ENCODE peak calls at places on chromosome 17, in seven cellular contexts. One of them, this sample, is unnamed. For H3K4me1, the result is how much of the 10 kb centered on the place peaks cover.

GRCh38 chr17:55622547-55622946 is 100.1 kb downstream of the TMEM100 start:
- DNase-seq in transverse colon: no peak
- DNase-seq in mucosa of descending colon: no peak
- DNase-seq in right lobe of liver: no peak
- DNase-seq in cardiac muscle cell: no peak
- DNase-seq in PC-9: no peak
- DNase-seq in ovary: no peak
- DNase-seq in this sample: no peak

GRCh38 chr17:45584092-45585036 is 93.8 kb upstream of the PLEKHM1 start:
- DNase-seq in PC-9: peak
- DNase-seq in cardiac muscle cell: peak
- DNase-seq in ovary: peak
- DNase-seq in mucosa of descending colon: peak
- DNase-seq in transverse colon: peak
- DNase-seq in right lobe of liver: peak
- DNase-seq in this sample: peak

GRCh38 chr17:15233971-15234370 is 31.2 kb downstream of the PMP22 start:
- DNase-seq in transverse colon: no peak
- DNase-seq in ovary: no peak
- DNase-seq in PC-9: no peak
- DNase-seq in mucosa of descending colon: no peak
- DNase-seq in right lobe of liver: no peak
- DNase-seq in cardiac muscle cell: no peak
- DNase-seq in this sample: no peak

GRCh38 chr17:9937164-9937835 is 32.2 kb upstream of the RCVRN start:
- DNase-seq in cardiac muscle cell: no peak
- DNase-seq in PC-9: no peak
- DNase-seq in mucosa of descending colon: no peak
- DNase-seq in ovary: no peak
- DNase-seq in transverse colon: peak
- DNase-seq in right lobe of liver: peak
- DNase-seq in this sample: peak

GRCh38 chr17:47730681-47731080 is 2.4 kb upstream of the TBX21 start:
- DNase-seq in cardiac muscle cell: no peak
- DNase-seq in right lobe of liver: no peak
- DNase-seq in transverse colon: no peak
- DNase-seq in PC-9: no peak
- DNase-seq in mucosa of descending colon: peak
- DNase-seq in ovary: no peak
- DNase-seq in this sample: no peak

GRCh38 chr17:1158879-1159278 is 20.9 kb downstream of the ABR start:
- DNase-seq in PC-9: no peak
- DNase-seq in cardiac muscle cell: no peak
- DNase-seq in ovary: no peak
- DNase-seq in mucosa of descending colon: no peak
- DNase-seq in right lobe of liver: no peak
- DNase-seq in transverse colon: no peak
- DNase-seq in this sample: no peak

GRCh38 chr17:1275962-1276736 is 3.3 kb upstream of the TRARG1 start:
- DNase-seq in ovary: peak
- DNase-seq in mucosa of descending colon: no peak
- DNase-seq in cardiac muscle cell: peak
- DNase-seq in transverse colon: peak
- DNase-seq in right lobe of liver: peak
- DNase-seq in PC-9: peak
- DNase-seq in this sample: peak

GRCh38 chr17:66915204-66915611 is 49.3 kb upstream of the CACNG4 start:
- DNase-seq in ovary: no peak
- DNase-seq in right lobe of liver: no peak
- DNase-seq in mucosa of descending colon: peak
- DNase-seq in transverse colon: peak
- DNase-seq in PC-9: peak
- DNase-seq in cardiac muscle cell: no peak
- DNase-seq in this sample: no peak

GRCh38 chr17:29138991-29139682 is 41.1 kb downstream of the MYO18A start:
- DNase-seq in cardiac muscle cell: no peak
- DNase-seq in mucosa of descending colon: peak
- DNase-seq in PC-9: peak
- DNase-seq in transverse colon: peak
- DNase-seq in right lobe of liver: peak
- DNase-seq in ovary: no peak
- DNase-seq in this sample: no peak

GRCh38 chr17:77312786-77313599 is 172.2 kb downstream of the SEC14L1 start:
- DNase-seq in right lobe of liver: peak
- DNase-seq in cardiac muscle cell: no peak
- DNase-seq in PC-9: no peak
- DNase-seq in mucosa of descending colon: peak
- DNase-seq in ovary: peak
- DNase-seq in transverse colon: peak
- DNase-seq in this sample: peak

GRCh38 chr17:36861531-36861930 is 75.7 kb upstream of the LHX1 start:
- DNase-seq in cardiac muscle cell: no peak
- DNase-seq in transverse colon: no peak
- DNase-seq in ovary: no peak
- DNase-seq in mucosa of descending colon: no peak
- DNase-seq in right lobe of liver: no peak
- DNase-seq in PC-9: no peak
- DNase-seq in this sample: no peak

GRCh38 chr17:61415374-61416210 is 15.9 kb downstream of the TBX2 start:
- DNase-seq in cardiac muscle cell: no peak
- DNase-seq in ovary: no peak
- DNase-seq in right lobe of liver: no peak
- DNase-seq in transverse colon: no peak
- DNase-seq in PC-9: no peak
- DNase-seq in mucosa of descending colon: no peak
- DNase-seq in this sample: peak

GRCh38 chr17:1643999-1644492 is 1.5 kb downstream of the SCARF1 start:
- DNase-seq in cardiac muscle cell: no peak
- DNase-seq in ovary: no peak
- DNase-seq in right lobe of liver: no peak
- DNase-seq in mucosa of descending colon: no peak
- DNase-seq in PC-9: peak
- DNase-seq in transverse colon: no peak
- DNase-seq in this sample: no peak

GRCh38 chr17:1331708-1332107 is 52.2 kb downstream of the TRARG1 start:
- DNase-seq in mucosa of descending colon: no peak
- DNase-seq in transverse colon: no peak
- DNase-seq in cardiac muscle cell: peak
- DNase-seq in ovary: no peak
- DNase-seq in PC-9: no peak
- DNase-seq in right lobe of liver: no peak
- DNase-seq in this sample: no peak

GRCh38 chr17:16349461-16349860 is 3.8 kb downstream of the CENPV start:
- DNase-seq in transverse colon: no peak
- DNase-seq in ovary: no peak
- DNase-seq in mucosa of descending colon: no peak
- DNase-seq in right lobe of liver: no peak
- DNase-seq in cardiac muscle cell: no peak
- DNase-seq in PC-9: no peak
- DNase-seq in this sample: no peak

GRCh38 chr17:9862191-9862590 is 36.5 kb downstream of the GLP2R start:
- DNase-seq in cardiac muscle cell: no peak
- DNase-seq in transverse colon: no peak
- DNase-seq in PC-9: no peak
- DNase-seq in right lobe of liver: no peak
- DNase-seq in mucosa of descending colon: no peak
- DNase-seq in ovary: no peak
- DNase-seq in this sample: peak

GRCh38 chr17:16304832-16305231 is 48.4 kb downstream of the CENPV start:
- DNase-seq in ovary: no peak
- DNase-seq in right lobe of liver: no peak
- DNase-seq in transverse colon: no peak
- DNase-seq in cardiac muscle cell: peak
- DNase-seq in PC-9: peak
- DNase-seq in mucosa of descending colon: no peak
- DNase-seq in this sample: peak

GRCh38 chr17:41278176-41278955 is 2.9 kb downstream of the KRTAP9-7 start:
- DNase-seq in mucosa of descending colon: no peak
- DNase-seq in cardiac muscle cell: no peak
- DNase-seq in ovary: no peak
- DNase-seq in PC-9: no peak
- DNase-seq in transverse colon: no peak
- DNase-seq in right lobe of liver: no peak
- DNase-seq in this sample: no peak

DNA sequence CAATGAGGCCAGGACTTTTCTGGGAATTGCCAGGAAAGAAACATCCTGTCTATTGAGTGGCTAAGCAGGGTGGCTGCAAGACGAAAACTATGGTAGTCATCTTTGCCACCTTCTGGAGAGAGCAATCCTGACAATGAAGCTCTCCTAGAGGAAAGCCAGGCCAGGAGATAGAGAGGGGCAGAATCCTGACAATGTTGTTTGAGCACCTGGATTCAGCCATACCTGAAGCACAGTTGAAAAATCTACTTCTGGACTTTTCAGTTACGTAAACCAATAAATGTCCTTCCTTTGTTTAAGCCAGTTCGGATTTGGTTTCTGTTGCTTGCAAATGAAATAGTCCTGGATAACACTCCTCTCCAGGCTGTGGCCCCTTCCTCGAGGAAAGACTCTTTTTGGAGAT is 9.4 kb downstream of the P2RX1 start:
- DNase-seq in PC-9: no peak
- DNase-seq in mucosa of descending colon: no peak
- DNase-seq in transverse colon: no peak
- DNase-seq in right lobe of liver: no peak
- DNase-seq in cardiac muscle cell: no peak
- DNase-seq in ovary: no peak
- DNase-seq in this sample: no peak
- H3K4me1 ChIP-seq in PC-9: under half
- H3K4me1 ChIP-seq in mucosa of descending colon: under half
- H3K4me1 ChIP-seq in transverse colon: under half
- H3K4me1 ChIP-seq in right lobe of liver: under half
- H3K4me1 ChIP-seq in cardiac muscle cell: under half
- H3K4me1 ChIP-seq in ovary: under half
- H3K4me1 ChIP-seq in this sample: under half

GRCh38 chr17:17933775-17934174 is 38.4 kb downstream of the TOM1L2 start:
- DNase-seq in right lobe of liver: no peak
- DNase-seq in transverse colon: no peak
- DNase-seq in ovary: no peak
- DNase-seq in PC-9: no peak
- DNase-seq in cardiac muscle cell: no peak
- DNase-seq in mucosa of descending colon: no peak
- DNase-seq in this sample: peak

GRCh38 chr17:17935321-17936271 is 36.6 kb downstream of the TOM1L2 start:
- DNase-seq in ovary: no peak
- DNase-seq in PC-9: peak
- DNase-seq in cardiac muscle cell: no peak
- DNase-seq in transverse colon: peak
- DNase-seq in right lobe of liver: no peak
- DNase-seq in mucosa of descending colon: no peak
- DNase-seq in this sample: peak

GRCh38 chr17:17934796-17935195 is 37.4 kb downstream of the TOM1L2 start:
- DNase-seq in cardiac muscle cell: no peak
- DNase-seq in ovary: no peak
- DNase-seq in right lobe of liver: no peak
- DNase-seq in PC-9: no peak
- DNase-seq in mucosa of descending colon: no peak
- DNase-seq in transverse colon: no peak
- DNase-seq in this sample: peak

GRCh38 chr17:17931159-17931558 is 41.0 kb downstream of the TOM1L2 start:
- DNase-seq in PC-9: no peak
- DNase-seq in ovary: no peak
- DNase-seq in cardiac muscle cell: no peak
- DNase-seq in right lobe of liver: no peak
- DNase-seq in mucosa of descending colon: no peak
- DNase-seq in transverse colon: no peak
- DNase-seq in this sample: no peak

DNA sequence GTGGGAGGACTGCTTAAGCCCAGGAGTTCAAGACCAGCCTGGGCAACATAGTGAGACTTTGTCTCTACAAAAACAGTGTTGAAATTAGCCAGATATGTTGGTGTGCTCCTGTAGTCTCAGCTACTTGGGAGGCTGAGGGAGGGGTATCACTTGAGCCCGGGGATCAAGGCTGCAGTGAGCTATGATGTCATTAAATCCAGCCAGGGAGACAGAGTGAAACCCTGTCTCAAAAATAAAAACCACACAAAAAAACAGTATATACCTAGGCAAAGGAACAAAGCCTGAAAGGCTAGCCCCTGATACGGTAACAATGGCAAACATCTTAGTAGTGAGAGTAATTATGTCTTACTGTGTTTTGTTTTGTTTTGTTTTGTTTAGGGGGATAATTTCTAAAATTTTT is 38.0 kb downstream of the TOM1L2 start:
- DNase-seq in PC-9: no peak
- DNase-seq in mucosa of descending colon: no peak
- DNase-seq in cardiac muscle cell: no peak
- DNase-seq in transverse colon: no peak
- DNase-seq in ovary: no peak
- DNase-seq in right lobe of liver: no peak
- DNase-seq in this sample: no peak
- H3K4me1 ChIP-seq in PC-9: under half
- H3K4me1 ChIP-seq in mucosa of descending colon: under half
- H3K4me1 ChIP-seq in cardiac muscle cell: under half
- H3K4me1 ChIP-seq in transverse colon: half or more
- H3K4me1 ChIP-seq in ovary: under half
- H3K4me1 ChIP-seq in right lobe of liver: under half
- H3K4me1 ChIP-seq in this sample: under half

DNA sequence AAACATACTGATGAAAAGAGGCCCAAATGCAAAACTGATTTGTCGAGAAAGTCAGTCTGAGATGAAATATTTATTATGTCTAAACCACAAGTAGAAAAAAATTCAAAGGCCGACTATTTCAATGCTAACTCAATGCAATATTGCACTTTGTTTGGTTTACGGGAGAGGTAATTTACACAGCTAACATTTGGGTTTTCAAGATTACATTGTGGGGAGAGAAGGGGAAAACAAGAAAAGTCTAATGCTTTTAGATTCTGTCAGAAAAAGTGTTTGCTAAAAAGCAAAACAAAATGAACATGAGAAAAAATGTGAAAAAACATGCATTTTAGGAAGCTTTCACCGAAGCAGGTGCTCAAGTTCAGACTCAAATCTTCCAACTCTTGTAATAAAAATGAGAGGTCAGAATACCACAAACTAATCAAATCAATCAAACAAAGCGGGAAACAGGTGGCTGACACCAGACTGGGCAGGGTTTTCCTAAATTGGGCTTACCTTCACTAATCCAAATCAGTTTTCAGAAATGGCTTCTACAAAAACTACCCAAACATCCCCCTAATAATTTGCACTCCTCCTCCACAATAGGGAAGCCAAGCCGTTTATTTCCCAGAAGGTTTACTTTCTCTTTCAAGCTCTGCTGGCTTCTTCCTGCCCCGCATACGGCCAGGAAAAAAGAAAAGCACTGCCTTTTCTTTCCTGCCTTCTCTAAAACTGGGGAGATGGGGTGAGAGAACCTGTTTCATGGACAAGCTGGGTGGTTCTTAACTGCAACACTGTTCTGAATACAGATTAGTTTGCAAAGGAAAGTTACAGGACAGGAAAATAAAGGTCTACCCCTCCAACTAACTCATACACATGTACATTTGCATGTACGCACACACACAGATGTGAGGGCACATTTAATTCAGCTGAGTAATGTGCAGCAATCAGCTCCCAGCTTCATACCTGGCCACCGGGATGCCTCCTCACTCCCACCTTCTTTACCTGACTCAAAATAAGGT is 9.3 kb downstream of the STAT3 start:
- DNase-seq in ovary: no peak
- DNase-seq in right lobe of liver: no peak
- DNase-seq in mucosa of descending colon: no peak
- DNase-seq in transverse colon: peak
- DNase-seq in cardiac muscle cell: no peak
- DNase-seq in PC-9: no peak
- DNase-seq in this sample: peak
- H3K4me1 ChIP-seq in ovary: under half
- H3K4me1 ChIP-seq in right lobe of liver: under half
- H3K4me1 ChIP-seq in mucosa of descending colon: under half
- H3K4me1 ChIP-seq in transverse colon: half or more
- H3K4me1 ChIP-seq in cardiac muscle cell: under half
- H3K4me1 ChIP-seq in PC-9: under half
- H3K4me1 ChIP-seq in this sample: under half

GRCh38 chr17:81839301-81839700 is 4.5 kb upstream of the PPP1R27 start:
- DNase-seq in right lobe of liver: no peak
- DNase-seq in cardiac muscle cell: no peak
- DNase-seq in transverse colon: no peak
- DNase-seq in mucosa of descending colon: no peak
- DNase-seq in PC-9: no peak
- DNase-seq in ovary: no peak
- DNase-seq in this sample: no peak
- H3K4me1 ChIP-seq in right lobe of liver: under half
- H3K4me1 ChIP-seq in cardiac muscle cell: under half
- H3K4me1 ChIP-seq in transverse colon: under half
- H3K4me1 ChIP-seq in mucosa of descending colon: under half
- H3K4me1 ChIP-seq in PC-9: under half
- H3K4me1 ChIP-seq in ovary: under half
- H3K4me1 ChIP-seq in this sample: under half

This sample was measured in fibroblast of lung.